ENCODE peak calls at places on chromosomes 11 and 22, in seven cellular contexts. O is gastrocnemius medialis, R is left ventricle myocardium inferior, V is nephron progenitor cell, J is suprapubic skin, B is GM12865, I is AG04449. H is an unnamed sample.

GRCh38 chr11:57150454-57150917 is 31.3 kb upstream of the LRRC55 start:
- DNase-seq in O (no peak), R (no peak), V (no peak), J (no peak), B (no peak), I (no peak), H (no peak)

GRCh38 chr11:45145421-45146071 is 893 bp upstream of the PRDM11 start:
- DNase-seq in O (peak), R (peak), V (peak), J (peak), B (no peak), I (no peak), H (no peak)

GRCh38 chr11:70727899-70728620 is 329.7 kb downstream of the CTTN start:
- DNase-seq in O (no peak), R (no peak), V (no peak), J (no peak), B (no peak), I (no peak), H (no peak)

GRCh38 chr11:12248330-12248729 is 129.0 kb upstream of the PARVA start:
- DNase-seq in O (peak), R (peak), V (no peak), J (no peak), B (no peak), I (no peak), H (no peak)

GRCh38 chr22:32281092-32281491 is 25.9 kb upstream of the SLC5A4 start:
- DNase-seq in O (no peak), R (no peak), V (no peak), J (no peak), B (no peak), I (no peak), H (peak)

GRCh38 chr11:30365793-30366517 is 43.1 kb downstream of the ARL14EP start:
- DNase-seq in O (no peak), R (no peak), V (no peak), J (no peak), B (peak), I (no peak), H (no peak)

GRCh38 chr22:46854125-46854870 is 91.8 kb downstream of the TBC1D22A start:
- DNase-seq in O (peak), R (peak), V (no peak), J (no peak), B (no peak), I (no peak), H (no peak)

GRCh38 chr22:46035380-46035741 is 58.4 kb upstream of the WNT7B start:
- DNase-seq in O (no peak), R (no peak), V (no peak), J (no peak), B (no peak), I (no peak), H (no peak)

GRCh38 chr11:11432621-11433319 is 79.7 kb upstream of the CSNK2A3 start:
- DNase-seq in O (no peak), R (no peak), V (no peak), J (no peak), B (no peak), I (no peak), H (no peak)

GRCh38 chr22:45562102-45562501 is 59.4 kb downstream of the FBLN1 start:
- DNase-seq in O (no peak), R (no peak), V (no peak), J (no peak), B (no peak), I (no peak), H (no peak)

GRCh38 chr11:45647329-45647728 is 18.1 kb downstream of the CHST1 start:
- DNase-seq in O (no peak), R (no peak), V (no peak), J (no peak), B (no peak), I (no peak), H (no peak)

GRCh38 chr11:113505541-113506375 is 30.6 kb upstream of the DRD2 start:
- DNase-seq in O (no peak), R (no peak), V (no peak), J (no peak), B (no peak), I (no peak), H (peak)

GRCh38 chr22:39546889-39547586 is 14.5 kb upstream of the RPS19BP1 start:
- DNase-seq in O (no peak), R (no peak), V (no peak), J (no peak), B (no peak), I (no peak), H (no peak)

GRCh38 chr22:20657963-20658362 is 116.0 kb upstream of the SERPIND1 start:
- DNase-seq in O (no peak), R (no peak), V (no peak), J (no peak), B (no peak), I (no peak), H (no peak)

GRCh38 chr22:26447594-26448329 is 18.7 kb downstream of the ASPHD2 start:
- DNase-seq in O (no peak), R (no peak), V (no peak), J (no peak), B (no peak), I (no peak), H (no peak)

GRCh38 chr11:74743640-74744039 is 5.0 kb upstream of the RNF169 start:
- DNase-seq in O (no peak), R (no peak), V (no peak), J (no peak), B (no peak), I (no peak), H (no peak)

GRCh38 chr11:61071208-61071681 is 31.0 kb upstream of the CD5 start:
- DNase-seq in O (no peak), R (no peak), V (no peak), J (no peak), B (peak), I (no peak), H (no peak)

GRCh38 chr22:43826142-43827093 is 14.3 kb upstream of the EFCAB6 start:
- DNase-seq in O (no peak), R (no peak), V (no peak), J (no peak), B (peak), I (peak), H (no peak)

GRCh38 chr11:126698576-126698975 is 302.0 kb downstream of the KIRREL3 start:
- DNase-seq in O (no peak), R (no peak), V (peak), J (no peak), B (no peak), I (no peak), H (no peak)

GRCh38 chr22:46360891-46361290 is 25.4 kb downstream of the TRMU start:
- DNase-seq in O (no peak), R (no peak), V (no peak), J (no peak), B (no peak), I (no peak), H (no peak)

GRCh38 chr22:19810381-19811141 is 44.1 kb downstream of the GNB1L start:
- DNase-seq in O (no peak), R (no peak), V (no peak), J (no peak), B (no peak), I (peak), H (no peak)

GRCh38 chr22:27749597-27750225 is 51.8 kb downstream of the MN1 start:
- DNase-seq in O (no peak), R (no peak), V (peak), J (peak), B (no peak), I (no peak), H (no peak)

GRCh38 chr11:133832096-133833081 is 12.9 kb downstream of the SPATA19 start:
- DNase-seq in O (no peak), R (no peak), V (no peak), J (no peak), B (no peak), I (no peak), H (no peak)

GRCh38 chr11:72243567-72244316 is at the start of gene PHOX2A:
- DNase-seq in O (no peak), R (no peak), V (peak), J (no peak), B (no peak), I (no peak), H (no peak)

GRCh38 chr11:3859373-3859881 is 4.0 kb downstream of the STIM1 start:
- DNase-seq in O (peak), R (peak), V (no peak), J (no peak), B (peak), I (no peak), H (no peak)

GRCh38 chr11:15258433-15259350 is 144.0 kb downstream of the INSC start:
- DNase-seq in O (no peak), R (no peak), V (no peak), J (no peak), B (no peak), I (no peak), H (peak)

GRCh38 chr11:108543316-108543955 is 45.3 kb upstream of the POGLUT3 start:
- DNase-seq in O (no peak), R (no peak), V (no peak), J (no peak), B (no peak), I (no peak), H (no peak)

GRCh38 chr11:19597876-19598275 is 114.8 kb upstream of the NAV2 start:
- DNase-seq in O (no peak), R (no peak), V (peak), J (no peak), B (no peak), I (no peak), H (no peak)

GRCh38 chr22:42974223-42974622 is 40.7 kb downstream of the PACSIN2 start:
- DNase-seq in O (no peak), R (no peak), V (no peak), J (no peak), B (no peak), I (no peak), H (no peak)

GRCh38 chr11:71305041-71305440 is 52.7 kb upstream of the SHANK2 start:
- DNase-seq in O (no peak), R (no peak), V (no peak), J (peak), B (no peak), I (no peak), H (no peak)

GRCh38 chr11:17396598-17397310 is 8.3 kb upstream of the KCNJ11 start:
- DNase-seq in O (no peak), R (no peak), V (no peak), J (no peak), B (no peak), I (no peak), H (no peak)

GRCh38 chr22:48937032-48937639 is 890.5 kb downstream of the BRD1 start:
- DNase-seq in O (no peak), R (no peak), V (no peak), J (peak), B (no peak), I (no peak), H (no peak)

GRCh38 chr11:88179141-88179540 is 3.9 kb upstream of the RAB38 start:
- DNase-seq in O (no peak), R (no peak), V (no peak), J (no peak), B (peak), I (peak), H (peak)

GRCh38 chr22:25898707-25899365 is 156.8 kb downstream of the MYO18B start:
- DNase-seq in O (no peak), R (no peak), V (no peak), J (no peak), B (peak), I (no peak), H (no peak)

GRCh38 chr11:128505449-128506058 is 81.8 kb downstream of the ETS1 start:
- DNase-seq in O (no peak), R (no peak), V (no peak), J (no peak), B (no peak), I (no peak), H (no peak)

GRCh38 chr11:123239371-123240150 is 44.5 kb upstream of the CLMP start:
- DNase-seq in O (no peak), R (no peak), V (no peak), J (no peak), B (no peak), I (no peak), H (no peak)

GRCh38 chr22:41963453-41964105 is 5.7 kb upstream of the SEPTIN3 start:
- DNase-seq in O (no peak), R (no peak), V (no peak), J (no peak), B (no peak), I (no peak), H (no peak)

GRCh38 chr22:37165940-37166674 is 16.4 kb upstream of the IL2RB start:
- DNase-seq in O (no peak), R (peak), V (no peak), J (peak), B (no peak), I (no peak), H (no peak)
- TF ChIP-seq CTCF in O (no peak), R (no peak), V (no peak), J (no peak), B (no peak), I (no peak), H (no peak)

GRCh38 chr22:35380537-35381423 is at the start of gene HMOX1:
- DNase-seq in O (peak), R (peak), V (peak), J (peak), B (peak), I (peak), H (no peak)
- TF ChIP-seq CTCF in O (peak), R (peak), V (no peak), J (no peak), B (no peak), I (peak), H (no peak)

GRCh38 chr11:7576671-7577225 is 62.9 kb downstream of the PPFIBP2 start:
- DNase-seq in O (no peak), R (peak), V (no peak), J (no peak), B (no peak), I (no peak), H (no peak)

GRCh38 chr11:7578276-7578955 is 64.6 kb downstream of the PPFIBP2 start:
- DNase-seq in O (no peak), R (no peak), V (no peak), J (no peak), B (no peak), I (no peak), H (no peak)

GRCh38 chr11:7577883-7578242 is 64.1 kb downstream of the PPFIBP2 start:
- DNase-seq in O (no peak), R (no peak), V (no peak), J (no peak), B (no peak), I (no peak), H (no peak)

GRCh38 chr11:7575841-7576451 is 62.1 kb downstream of the PPFIBP2 start:
- DNase-seq in O (peak), R (no peak), V (no peak), J (no peak), B (peak), I (no peak), H (no peak)

DNA sequence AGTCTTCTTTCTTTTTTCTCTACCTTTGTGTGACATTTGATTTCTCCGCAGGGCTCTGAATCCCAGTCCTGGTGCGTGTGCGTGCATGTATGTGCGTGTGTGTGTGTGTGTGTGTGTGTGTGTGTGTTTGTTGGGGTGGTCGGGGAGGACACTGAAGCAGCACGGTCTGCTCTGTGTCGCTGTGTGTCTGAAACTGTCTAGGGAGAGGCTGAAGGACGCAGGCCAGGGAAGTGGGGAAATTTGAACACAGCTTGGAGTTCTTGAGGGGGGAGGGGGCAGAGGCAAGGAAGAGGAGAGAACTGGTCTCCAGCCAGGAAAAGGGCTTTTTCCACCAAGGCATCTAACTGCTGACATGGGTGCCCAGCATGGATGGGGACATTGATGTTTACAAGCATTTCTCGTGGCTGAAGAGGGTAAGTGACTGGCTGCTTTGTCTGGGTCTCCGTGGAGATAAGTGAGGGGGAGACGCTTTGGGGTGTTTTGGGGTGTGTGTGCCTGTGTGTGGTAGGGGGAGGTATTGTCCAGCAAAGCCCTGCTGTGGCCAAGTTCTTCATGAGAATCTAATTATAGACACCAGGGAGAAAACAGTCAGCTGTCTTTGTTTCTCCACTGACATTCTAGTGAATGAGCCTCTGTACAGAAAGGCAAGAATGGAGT is 63.6 kb downstream of the PPFIBP2 start:
- DNase-seq in O (peak), R (peak), V (no peak), J (peak), B (no peak), I (no peak), H (no peak)
- TF ChIP-seq CTCF in O (no peak), R (peak), V (no peak), J (no peak), B (no peak), I (no peak), H (no peak)

GRCh38 chr11:79956061-79956460 is 515.2 kb upstream of the TENM4 start:
- DNase-seq in O (no peak), R (no peak), V (no peak), J (no peak), B (no peak), I (no peak), H (no peak)

GRCh38 chr11:79949574-79949973 is 508.7 kb upstream of the TENM4 start:
- DNase-seq in O (no peak), R (no peak), V (no peak), J (no peak), B (no peak), I (no peak), H (no peak)

GRCh38 chr11:79950741-79951140 is 509.9 kb upstream of the TENM4 start:
- DNase-seq in O (no peak), R (no peak), V (no peak), J (no peak), B (no peak), I (no peak), H (no peak)

GRCh38 chr11:79950172-79950571 is 509.3 kb upstream of the TENM4 start:
- DNase-seq in O (no peak), R (no peak), V (no peak), J (no peak), B (no peak), I (no peak), H (no peak)

DNA sequence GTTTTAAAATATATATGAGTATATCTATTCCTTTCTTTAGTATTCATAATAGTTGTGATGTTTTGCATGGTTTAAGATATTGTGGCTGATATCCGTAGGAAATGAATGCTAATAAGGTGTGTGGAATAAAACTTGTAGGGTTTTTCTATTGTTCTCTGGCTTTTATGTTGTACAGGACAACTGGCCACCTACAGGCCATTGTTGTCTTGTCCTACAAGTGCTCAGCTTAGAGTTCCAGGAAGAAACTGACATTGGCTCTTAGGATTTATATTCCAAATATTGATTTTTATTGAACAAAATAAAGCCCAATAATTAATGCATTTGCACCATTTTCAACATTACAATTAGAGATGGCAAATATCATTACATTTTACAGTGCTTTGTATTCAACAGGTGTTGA is 512.8 kb upstream of the TENM4 start:
- DNase-seq in O (no peak), R (no peak), V (no peak), J (no peak), B (no peak), I (no peak), H (no peak)
- TF ChIP-seq CTCF in O (no peak), R (no peak), V (no peak), J (no peak), B (no peak), I (no peak), H (peak)

GRCh38 chr11:8362899-8363298 is 99.2 kb upstream of the LMO1 start:
- DNase-seq in O (no peak), R (no peak), V (no peak), J (no peak), B (no peak), I (no peak), H (no peak)

GRCh38 chr11:8368194-8368593 is 104.5 kb upstream of the LMO1 start:
- DNase-seq in O (no peak), R (no peak), V (no peak), J (no peak), B (no peak), I (no peak), H (no peak)

GRCh38 chr11:8366316-8366715 is 102.6 kb upstream of the LMO1 start:
- DNase-seq in O (no peak), R (no peak), V (no peak), J (no peak), B (no peak), I (no peak), H (no peak)

GRCh38 chr11:8363924-8364323 is 100.2 kb upstream of the LMO1 start:
- DNase-seq in O (no peak), R (no peak), V (no peak), J (no peak), B (no peak), I (no peak), H (no peak)

DNA sequence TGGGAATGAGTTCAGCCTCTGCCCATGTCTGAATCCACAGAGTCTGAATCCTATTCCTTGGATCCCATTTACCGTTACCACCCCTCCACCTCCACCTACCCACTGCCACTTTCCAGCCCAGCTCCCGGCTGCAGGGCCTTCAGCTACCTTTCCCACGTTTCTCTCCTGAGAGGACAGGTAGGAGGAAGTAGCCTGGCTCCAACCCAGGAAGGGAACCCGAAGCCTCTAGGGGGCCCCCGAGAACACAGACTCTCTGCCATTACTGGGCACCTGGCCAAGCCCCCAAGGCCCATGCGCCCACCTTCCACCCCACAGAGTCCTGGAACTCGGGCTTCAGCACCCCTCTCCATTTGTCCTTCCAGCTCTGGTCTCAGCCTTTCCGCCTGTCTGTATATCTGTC is 101.9 kb upstream of the LMO1 start:
- DNase-seq in O (no peak), R (no peak), V (no peak), J (no peak), B (no peak), I (no peak), H (no peak)
- TF ChIP-seq CTCF in O (no peak), R (no peak), V (no peak), J (no peak), B (peak), I (no peak), H (no peak)

GRCh38 chr11:125428486-125429173 is 67.4 kb downstream of the FEZ1 start:
- DNase-seq in O (no peak), R (no peak), V (no peak), J (no peak), B (no peak), I (no peak), H (no peak)
- TF ChIP-seq CTCF in O (no peak), R (no peak), V (no peak), J (no peak), B (no peak), I (no peak), H (no peak)

GRCh38 chr11:92475824-92476223 is 251.2 kb downstream of the FAT3 start:
- DNase-seq in O (no peak), R (no peak), V (peak), J (no peak), B (no peak), I (no peak), H (no peak)
- TF ChIP-seq CTCF in O (no peak), R (no peak), V (no peak), J (no peak), B (no peak), I (no peak), H (no peak)

DNA sequence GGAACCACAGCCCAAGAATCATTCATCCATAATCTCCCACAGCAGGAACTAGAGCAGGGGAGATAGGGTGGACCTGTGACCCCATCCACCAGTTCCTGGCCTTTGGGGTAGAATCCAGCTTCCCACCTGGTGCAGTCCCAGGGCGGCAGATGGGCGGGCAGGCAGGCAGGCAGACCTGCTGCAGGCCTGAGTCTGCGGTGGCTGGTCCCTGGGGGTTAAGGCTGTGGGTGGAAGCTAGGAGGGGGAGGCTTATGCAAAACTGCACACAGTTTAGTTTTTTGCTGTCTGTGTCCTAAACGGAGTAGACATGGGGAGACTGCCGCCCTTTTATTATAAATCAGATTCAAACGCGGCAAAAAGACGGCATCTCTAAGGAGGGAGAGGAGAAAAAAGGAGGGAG is 4.5 kb upstream of the NEFH start:
- DNase-seq in O (no peak), R (no peak), V (no peak), J (no peak), B (peak), I (no peak), H (no peak)
- TF ChIP-seq CTCF in O (no peak), R (no peak), V (no peak), J (no peak), B (no peak), I (no peak), H (no peak)

H was measured in epithelial cell of proximal tubule.